ENCODE peak calls at places on chromosomes 3 and 15, in six cellular contexts. L, O, M, H, N and G are unnamed samples.

GRCh38 chr3:4681301-4681700 is 188.2 kb downstream of the ITPR1 start:
- DNase-seq in L (no peak), O (no peak), M (no peak), H (no peak), N (no peak), G (no peak)

GRCh38 chr15:52348056-52348745 is 52.6 kb upstream of the MYO5C start:
- DNase-seq in L (no peak), O (no peak), M (no peak), H (no peak), N (no peak), G (no peak)

GRCh38 chr15:63338170-63338569 is 43.5 kb downstream of the CA12 start:
- DNase-seq in L (peak; percentile 71), O (no peak), M (no peak), H (no peak), N (peak; percentile 58), G (no peak)

GRCh38 chr3:160143482-160143881 is 81.7 kb upstream of the C3orf80 start:
- DNase-seq in L (no peak), O (no peak), M (no peak), H (no peak), N (no peak), G (no peak)

GRCh38 chr3:105835606-105836005 is 33.2 kb downstream of the CBLB start:
- DNase-seq in L (peak; percentile 67), O (no peak), M (no peak), H (no peak), N (no peak), G (no peak)

GRCh38 chr15:50143255-50143860 is 24.3 kb upstream of the ATP8B4 start:
- DNase-seq in L (no peak), O (no peak), M (no peak), H (no peak), N (peak; percentile 53), G (no peak)

GRCh38 chr15:95459288-95459687 is 871.2 kb upstream of the NR2F2 start:
- DNase-seq in L (no peak), O (no peak), M (no peak), H (no peak), N (no peak), G (no peak)

GRCh38 chr3:31710123-31710841 is 177.6 kb downstream of the STT3B start:
- DNase-seq in L (peak; percentile 31), O (no peak), M (no peak), H (no peak), N (no peak), G (no peak)

GRCh38 chr3:174767406-174767805 is 91.7 kb upstream of the NAALADL2 start:
- DNase-seq in L (no peak), O (no peak), M (no peak), H (no peak), N (no peak), G (no peak)

GRCh38 chr15:64905119-64905831 is 6.4 kb upstream of the ANKDD1A start:
- DNase-seq in L (peak; percentile 97), O (peak; percentile 95), M (peak; percentile 80), H (peak; percentile 89), N (peak; percentile 75), G (peak; percentile 92)

GRCh38 chr15:72919936-72920455 is 132.3 kb upstream of the NEO1 start:
- DNase-seq in L (no peak), O (no peak), M (no peak), H (no peak), N (no peak), G (no peak)

GRCh38 chr3:10140996-10141546 is 507 bp upstream of the VHL start:
- DNase-seq in L (no peak), O (no peak), M (no peak), H (no peak), N (peak; percentile 4), G (no peak)

GRCh38 chr3:28295819-28296364 is 52.6 kb upstream of the ZCWPW2 start:
- DNase-seq in L (no peak), O (no peak), M (no peak), H (no peak), N (no peak), G (no peak)

GRCh38 chr3:147298511-147298982 is 107.8 kb downstream of the ZIC4 start:
- DNase-seq in L (no peak), O (peak; percentile 30), M (no peak), H (no peak), N (peak; percentile 41), G (no peak)

GRCh38 chr3:15428539-15428938 is 1.1 kb downstream of the EAF1 start:
- DNase-seq in L (no peak), O (no peak), M (no peak), H (no peak), N (peak; percentile 36), G (no peak)

GRCh38 chr3:159711560-159712333 is 276.9 kb upstream of the IL12A start:
- DNase-seq in L (no peak), O (no peak), M (no peak), H (peak; percentile 31), N (peak; percentile 64), G (no peak)

GRCh38 chr3:42556089-42556632 is 25.6 kb downstream of the SEC22C start:
- DNase-seq in L (no peak), O (no peak), M (no peak), H (peak; percentile 21), N (no peak), G (peak; percentile 58)

GRCh38 chr3:129485681-129486056 is 42.8 kb upstream of the RHO start:
- DNase-seq in L (no peak), O (no peak), M (no peak), H (no peak), N (no peak), G (no peak)

GRCh38 chr15:99143655-99144610 is 39.1 kb downstream of the SYNM start:
- DNase-seq in L (no peak), O (no peak), M (no peak), H (no peak), N (no peak), G (peak; percentile 6)